ENCODE peak calls at places on chromosomes 6 and 20, in ten cellular contexts. One of them, this sample, is unnamed.

GRCh38 chr6:36463686-36464085 is 20.9 kb downstream of the KCTD20 start:
- DNase-seq in hepatocyte: no peak
- DNase-seq in dorsolateral prefrontal cortex: no peak
- DNase-seq in astrocyte of the cerebellum: no peak
- DNase-seq in heart left ventricle: no peak
- DNase-seq in ovary: no peak
- DNase-seq in naive thymus-derived CD4-positive, alpha-beta T cell: no peak
- DNase-seq in cardiac fibroblast: peak
- DNase-seq in fibroblast of villous mesenchyme: peak
- DNase-seq in mammary epithelial cell: no peak
- DNase-seq in this sample: no peak

GRCh38 chr20:25136643-25137559 is 55.0 kb upstream of the VSX1 start:
- DNase-seq in hepatocyte: peak
- DNase-seq in ovary: peak
- DNase-seq in astrocyte of the cerebellum: peak
- DNase-seq in cardiac fibroblast: peak
- DNase-seq in mammary epithelial cell: peak
- DNase-seq in naive thymus-derived CD4-positive, alpha-beta T cell: no peak
- DNase-seq in dorsolateral prefrontal cortex: peak
- DNase-seq in fibroblast of villous mesenchyme: peak
- DNase-seq in heart left ventricle: peak
- DNase-seq in this sample: peak

GRCh38 chr6:40419881-40420705 is 167.1 kb downstream of the LRFN2 start:
- DNase-seq in naive thymus-derived CD4-positive, alpha-beta T cell: no peak
- DNase-seq in dorsolateral prefrontal cortex: no peak
- DNase-seq in ovary: no peak
- DNase-seq in astrocyte of the cerebellum: no peak
- DNase-seq in mammary epithelial cell: no peak
- DNase-seq in heart left ventricle: no peak
- DNase-seq in hepatocyte: no peak
- DNase-seq in fibroblast of villous mesenchyme: no peak
- DNase-seq in cardiac fibroblast: no peak
- DNase-seq in this sample: no peak

GRCh38 chr20:62449951-62450815 is 22.8 kb upstream of the RBBP8NL start:
- DNase-seq in dorsolateral prefrontal cortex: no peak
- DNase-seq in naive thymus-derived CD4-positive, alpha-beta T cell: no peak
- DNase-seq in mammary epithelial cell: no peak
- DNase-seq in fibroblast of villous mesenchyme: no peak
- DNase-seq in hepatocyte: no peak
- DNase-seq in ovary: no peak
- DNase-seq in cardiac fibroblast: no peak
- DNase-seq in astrocyte of the cerebellum: no peak
- DNase-seq in heart left ventricle: peak
- DNase-seq in this sample: no peak

GRCh38 chr20:59210186-59210585 is 46.6 kb downstream of the ZNF831 start:
- DNase-seq in mammary epithelial cell: no peak
- DNase-seq in astrocyte of the cerebellum: no peak
- DNase-seq in fibroblast of villous mesenchyme: no peak
- DNase-seq in heart left ventricle: no peak
- DNase-seq in cardiac fibroblast: no peak
- DNase-seq in naive thymus-derived CD4-positive, alpha-beta T cell: no peak
- DNase-seq in hepatocyte: no peak
- DNase-seq in dorsolateral prefrontal cortex: no peak
- DNase-seq in ovary: no peak
- DNase-seq in this sample: no peak

GRCh38 chr20:3847419-3847940 is 846 bp downstream of the MAVS start:
- DNase-seq in hepatocyte: no peak
- DNase-seq in ovary: no peak
- DNase-seq in cardiac fibroblast: peak
- DNase-seq in dorsolateral prefrontal cortex: no peak
- DNase-seq in mammary epithelial cell: peak
- DNase-seq in heart left ventricle: no peak
- DNase-seq in fibroblast of villous mesenchyme: no peak
- DNase-seq in naive thymus-derived CD4-positive, alpha-beta T cell: no peak
- DNase-seq in astrocyte of the cerebellum: no peak
- DNase-seq in this sample: no peak

GRCh38 chr6:167858086-167858591 is 31.4 kb downstream of the AFDN start:
- DNase-seq in naive thymus-derived CD4-positive, alpha-beta T cell: no peak
- DNase-seq in dorsolateral prefrontal cortex: no peak
- DNase-seq in mammary epithelial cell: no peak
- DNase-seq in hepatocyte: no peak
- DNase-seq in astrocyte of the cerebellum: peak
- DNase-seq in cardiac fibroblast: peak
- DNase-seq in ovary: no peak
- DNase-seq in heart left ventricle: no peak
- DNase-seq in fibroblast of villous mesenchyme: peak
- DNase-seq in this sample: no peak

GRCh38 chr6:152054441-152054840 is 247.0 kb downstream of the ESR1 start:
- DNase-seq in hepatocyte: peak
- DNase-seq in dorsolateral prefrontal cortex: no peak
- DNase-seq in cardiac fibroblast: peak
- DNase-seq in naive thymus-derived CD4-positive, alpha-beta T cell: no peak
- DNase-seq in fibroblast of villous mesenchyme: peak
- DNase-seq in mammary epithelial cell: peak
- DNase-seq in astrocyte of the cerebellum: no peak
- DNase-seq in ovary: no peak
- DNase-seq in heart left ventricle: no peak
- DNase-seq in this sample: no peak

GRCh38 chr6:140050232-140050995 is 676.0 kb upstream of the CITED2 start:
- DNase-seq in astrocyte of the cerebellum: no peak
- DNase-seq in fibroblast of villous mesenchyme: no peak
- DNase-seq in ovary: no peak
- DNase-seq in cardiac fibroblast: peak
- DNase-seq in naive thymus-derived CD4-positive, alpha-beta T cell: no peak
- DNase-seq in mammary epithelial cell: peak
- DNase-seq in dorsolateral prefrontal cortex: no peak
- DNase-seq in heart left ventricle: peak
- DNase-seq in hepatocyte: peak
- DNase-seq in this sample: no peak

DNA sequence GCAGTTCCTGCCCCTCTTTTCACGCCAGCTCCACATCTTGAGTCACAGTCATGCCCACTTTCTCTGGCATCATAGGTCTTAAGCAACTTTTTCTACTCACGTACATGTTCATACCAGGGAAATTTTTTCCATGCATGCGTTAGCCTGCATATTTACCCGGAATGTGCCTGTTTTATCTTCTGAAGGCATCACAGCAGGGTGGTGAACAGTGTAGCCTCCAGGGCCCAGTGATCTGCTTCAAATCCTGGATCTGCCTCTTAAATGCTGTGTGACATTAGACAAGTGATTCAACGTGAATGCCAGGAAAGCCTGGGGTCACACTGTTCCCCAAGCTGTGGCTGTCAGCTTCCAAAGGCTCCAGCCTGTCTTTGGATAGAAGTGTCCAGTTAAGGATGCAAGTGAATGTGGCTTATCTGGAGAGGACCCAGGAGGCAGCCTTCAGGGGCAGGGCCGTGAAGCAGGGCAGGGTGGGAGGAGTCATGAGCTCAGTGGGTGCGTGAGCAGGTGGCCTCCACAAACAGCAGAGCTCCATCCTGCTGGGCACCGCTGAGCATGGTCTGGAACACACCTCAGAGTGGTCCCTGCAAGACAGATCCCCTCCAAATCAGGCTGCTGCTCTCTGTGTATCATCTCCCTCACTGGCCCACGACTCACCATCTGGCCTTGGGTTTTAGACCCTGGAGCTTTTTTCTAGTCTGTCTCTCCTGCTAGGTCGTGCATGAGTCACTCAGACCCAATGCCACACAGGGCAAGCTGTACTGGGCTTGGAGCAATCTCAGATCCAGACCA is 30.4 kb upstream of the CD93 start:
- DNase-seq in cardiac fibroblast: no peak
- DNase-seq in mammary epithelial cell: peak
- DNase-seq in naive thymus-derived CD4-positive, alpha-beta T cell: no peak
- DNase-seq in astrocyte of the cerebellum: no peak
- DNase-seq in heart left ventricle: no peak
- DNase-seq in hepatocyte: peak
- DNase-seq in dorsolateral prefrontal cortex: no peak
- DNase-seq in ovary: no peak
- DNase-seq in fibroblast of villous mesenchyme: peak
- DNase-seq in this sample: no peak
- H3K4me3 ChIP-seq in cardiac fibroblast: no peak
- H3K4me3 ChIP-seq in mammary epithelial cell: no peak
- H3K4me3 ChIP-seq in naive thymus-derived CD4-positive, alpha-beta T cell: no peak
- H3K4me3 ChIP-seq in astrocyte of the cerebellum: no peak
- H3K4me3 ChIP-seq in heart left ventricle: no peak
- H3K4me3 ChIP-seq in hepatocyte: no peak
- H3K4me3 ChIP-seq in dorsolateral prefrontal cortex: no peak
- H3K4me3 ChIP-seq in ovary: no peak
- H3K4me3 ChIP-seq in fibroblast of villous mesenchyme: no peak
- H3K4me3 ChIP-seq in this sample: no peak

DNA sequence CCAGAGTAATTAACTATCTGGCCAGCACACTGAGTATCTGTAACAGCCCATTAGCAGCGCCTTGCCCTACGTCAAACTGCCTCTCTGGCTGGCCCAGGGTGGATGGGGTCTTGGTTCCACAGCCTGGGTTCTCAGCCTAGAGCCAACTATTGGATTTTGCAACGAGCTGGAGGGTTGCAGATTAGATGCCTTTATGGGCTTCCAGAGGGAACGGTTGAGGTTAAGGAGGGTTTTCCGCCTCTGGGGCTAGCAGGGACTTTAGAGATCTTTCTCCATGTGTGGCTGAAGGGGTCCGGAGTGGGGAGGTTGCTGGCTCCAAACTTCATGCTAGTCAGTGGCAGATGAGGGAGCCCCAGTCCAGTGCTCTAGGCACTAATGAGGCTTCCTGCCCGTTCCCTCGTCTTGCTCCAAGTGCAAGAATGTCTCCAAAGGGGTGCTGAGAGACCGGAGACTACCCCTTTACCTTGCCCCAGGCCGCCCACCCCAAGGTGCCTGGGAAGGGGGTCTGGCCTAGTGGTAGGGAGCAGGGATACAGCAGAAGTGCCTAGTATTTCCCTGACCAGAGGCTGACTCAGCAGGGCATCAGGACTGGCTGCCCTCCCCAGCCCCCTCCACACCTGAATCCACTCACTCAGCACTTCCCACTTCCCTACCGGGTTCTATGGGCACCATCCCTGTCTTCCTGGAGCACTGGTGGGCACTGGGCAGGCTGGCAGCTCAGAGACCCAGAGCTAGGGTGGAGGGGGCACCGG is 53.7 kb upstream of the MLN start:
- DNase-seq in heart left ventricle: no peak
- DNase-seq in naive thymus-derived CD4-positive, alpha-beta T cell: no peak
- DNase-seq in ovary: no peak
- DNase-seq in astrocyte of the cerebellum: no peak
- DNase-seq in fibroblast of villous mesenchyme: no peak
- DNase-seq in dorsolateral prefrontal cortex: no peak
- DNase-seq in hepatocyte: no peak
- DNase-seq in cardiac fibroblast: no peak
- DNase-seq in mammary epithelial cell: no peak
- DNase-seq in this sample: no peak
- H3K4me3 ChIP-seq in heart left ventricle: no peak
- H3K4me3 ChIP-seq in naive thymus-derived CD4-positive, alpha-beta T cell: peak
- H3K4me3 ChIP-seq in ovary: no peak
- H3K4me3 ChIP-seq in astrocyte of the cerebellum: no peak
- H3K4me3 ChIP-seq in fibroblast of villous mesenchyme: no peak
- H3K4me3 ChIP-seq in dorsolateral prefrontal cortex: no peak
- H3K4me3 ChIP-seq in hepatocyte: no peak
- H3K4me3 ChIP-seq in cardiac fibroblast: no peak
- H3K4me3 ChIP-seq in mammary epithelial cell: no peak
- H3K4me3 ChIP-seq in this sample: no peak

GRCh38 chr6:90611543-90611864 is 24.6 kb upstream of the MAP3K7 start:
- DNase-seq in naive thymus-derived CD4-positive, alpha-beta T cell: no peak
- DNase-seq in ovary: no peak
- DNase-seq in hepatocyte: no peak
- DNase-seq in heart left ventricle: no peak
- DNase-seq in astrocyte of the cerebellum: no peak
- DNase-seq in dorsolateral prefrontal cortex: no peak
- DNase-seq in fibroblast of villous mesenchyme: no peak
- DNase-seq in cardiac fibroblast: no peak
- DNase-seq in mammary epithelial cell: no peak
- DNase-seq in this sample: no peak

GRCh38 chr6:90610671-90611542 is 24.0 kb upstream of the MAP3K7 start:
- DNase-seq in naive thymus-derived CD4-positive, alpha-beta T cell: no peak
- DNase-seq in fibroblast of villous mesenchyme: peak
- DNase-seq in dorsolateral prefrontal cortex: peak
- DNase-seq in astrocyte of the cerebellum: no peak
- DNase-seq in heart left ventricle: peak
- DNase-seq in hepatocyte: peak
- DNase-seq in cardiac fibroblast: peak
- DNase-seq in ovary: peak
- DNase-seq in mammary epithelial cell: peak
- DNase-seq in this sample: peak

GRCh38 chr6:90611996-90612690 is 25.3 kb upstream of the MAP3K7 start:
- DNase-seq in ovary: no peak
- DNase-seq in cardiac fibroblast: no peak
- DNase-seq in naive thymus-derived CD4-positive, alpha-beta T cell: no peak
- DNase-seq in astrocyte of the cerebellum: no peak
- DNase-seq in mammary epithelial cell: no peak
- DNase-seq in hepatocyte: no peak
- DNase-seq in dorsolateral prefrontal cortex: no peak
- DNase-seq in heart left ventricle: no peak
- DNase-seq in fibroblast of villous mesenchyme: no peak
- DNase-seq in this sample: no peak

GRCh38 chr6:90605749-90606344 is 19.0 kb upstream of the MAP3K7 start:
- DNase-seq in heart left ventricle: no peak
- DNase-seq in mammary epithelial cell: no peak
- DNase-seq in fibroblast of villous mesenchyme: no peak
- DNase-seq in naive thymus-derived CD4-positive, alpha-beta T cell: no peak
- DNase-seq in astrocyte of the cerebellum: no peak
- DNase-seq in hepatocyte: no peak
- DNase-seq in ovary: no peak
- DNase-seq in dorsolateral prefrontal cortex: no peak
- DNase-seq in cardiac fibroblast: no peak
- DNase-seq in this sample: no peak

GRCh38 chr6:90610291-90610670 is 23.4 kb upstream of the MAP3K7 start:
- DNase-seq in cardiac fibroblast: peak
- DNase-seq in fibroblast of villous mesenchyme: peak
- DNase-seq in hepatocyte: no peak
- DNase-seq in astrocyte of the cerebellum: no peak
- DNase-seq in dorsolateral prefrontal cortex: no peak
- DNase-seq in ovary: peak
- DNase-seq in naive thymus-derived CD4-positive, alpha-beta T cell: no peak
- DNase-seq in heart left ventricle: no peak
- DNase-seq in mammary epithelial cell: no peak
- DNase-seq in this sample: no peak
- H3K4me3 ChIP-seq in cardiac fibroblast: peak
- H3K4me3 ChIP-seq in fibroblast of villous mesenchyme: peak
- H3K4me3 ChIP-seq in hepatocyte: peak
- H3K4me3 ChIP-seq in astrocyte of the cerebellum: peak
- H3K4me3 ChIP-seq in dorsolateral prefrontal cortex: peak
- H3K4me3 ChIP-seq in ovary: peak
- H3K4me3 ChIP-seq in naive thymus-derived CD4-positive, alpha-beta T cell: peak
- H3K4me3 ChIP-seq in heart left ventricle: peak
- H3K4me3 ChIP-seq in mammary epithelial cell: peak
- H3K4me3 ChIP-seq in this sample: no peak

GRCh38 chr6:33314943-33315752 is 1.3 kb upstream of the TAPBP start:
- DNase-seq in hepatocyte: peak
- DNase-seq in mammary epithelial cell: peak
- DNase-seq in naive thymus-derived CD4-positive, alpha-beta T cell: no peak
- DNase-seq in cardiac fibroblast: peak
- DNase-seq in dorsolateral prefrontal cortex: no peak
- DNase-seq in heart left ventricle: peak
- DNase-seq in ovary: peak
- DNase-seq in astrocyte of the cerebellum: no peak
- DNase-seq in fibroblast of villous mesenchyme: peak
- DNase-seq in this sample: no peak
- H3K4me3 ChIP-seq in hepatocyte: no peak
- H3K4me3 ChIP-seq in mammary epithelial cell: peak
- H3K4me3 ChIP-seq in naive thymus-derived CD4-positive, alpha-beta T cell: peak
- H3K4me3 ChIP-seq in cardiac fibroblast: peak
- H3K4me3 ChIP-seq in dorsolateral prefrontal cortex: peak
- H3K4me3 ChIP-seq in heart left ventricle: peak
- H3K4me3 ChIP-seq in ovary: peak
- H3K4me3 ChIP-seq in astrocyte of the cerebellum: peak
- H3K4me3 ChIP-seq in fibroblast of villous mesenchyme: peak
- H3K4me3 ChIP-seq in this sample: peak

This sample was measured in SJCRH30.